ENCODE peak calls at places on chromosomes 3 and 15, in four cellular contexts. J is AG09309; I is CD4-positive, alpha-beta T cell; L is AG04450. C is an unnamed sample.

GRCh38 chr3:49006591-49007067 is 562 bp upstream of the WDR6 start:
- DNase-seq in L (no peak), J (no peak), I (no peak), C (no peak)

GRCh38 chr3:72303926-72304325 is 519.0 kb upstream of the PROK2 start:
- DNase-seq in L (no peak), I (no peak), J (no peak), C (no peak)

GRCh38 chr15:58545307-58546065 is 113.7 kb downstream of the LIPC start:
- DNase-seq in J (no peak), I (no peak), L (no peak), C (no peak)

GRCh38 chr3:182889948-182890629 is 90.2 kb downstream of the DCUN1D1 start:
- DNase-seq in J (no peak), I (no peak), L (no peak), C (no peak)

GRCh38 chr3:192795021-192795420 is 67.7 kb upstream of the FGF12 start:
- DNase-seq in J (peak; percentile 57), I (no peak), L (no peak), C (no peak)

GRCh38 chr15:76994001-76994400 is 925 bp upstream of the PSTPIP1 start:
- DNase-seq in L (no peak), J (no peak), I (peak; percentile 50), C (no peak)

GRCh38 chr3:5390221-5390620 is 202.7 kb downstream of the EDEM1 start:
- DNase-seq in I (no peak), J (no peak), L (no peak), C (no peak)

GRCh38 chr15:67100808-67101581 is 35.6 kb downstream of the SMAD3 start:
- DNase-seq in I (no peak), L (no peak), J (no peak), C (no peak)

GRCh38 chr15:50562735-50563640 is 16.5 kb upstream of the USP50 start:
- DNase-seq in L (no peak), I (no peak), J (peak; percentile 8), C (no peak)

GRCh38 chr15:72092691-72093090 is 25.3 kb downstream of the MYO9A start:
- DNase-seq in L (no peak), I (no peak), J (no peak), C (no peak)

GRCh38 chr3:124275421-124275820 is 283.5 kb upstream of the ROPN1 start:
- DNase-seq in L (no peak), J (no peak), I (no peak), C (no peak)

GRCh38 chr3:119308355-119308754 is 14.2 kb downstream of the ARHGAP31 start:
- DNase-seq in L (no peak), I (no peak), J (no peak), C (no peak)

GRCh38 chr15:44738340-44738984 is 2.1 kb downstream of the TRIM69 start:
- DNase-seq in J (no peak), I (no peak), L (peak; percentile 39), C (no peak)

GRCh38 chr3:169344465-169344864 is 319.0 kb downstream of the MECOM start:
- DNase-seq in L (no peak), I (no peak), J (no peak), C (no peak)

GRCh38 chr3:57080171-57080570 is 19.7 kb downstream of the SPATA12 start:
- DNase-seq in L (no peak), J (no peak), I (no peak), C (no peak)

GRCh38 chr3:15291589-15292541 is 40.5 kb downstream of the SH3BP5 start:
- DNase-seq in J (no peak), I (peak; percentile 53), L (no peak), C (no peak)

DNA sequence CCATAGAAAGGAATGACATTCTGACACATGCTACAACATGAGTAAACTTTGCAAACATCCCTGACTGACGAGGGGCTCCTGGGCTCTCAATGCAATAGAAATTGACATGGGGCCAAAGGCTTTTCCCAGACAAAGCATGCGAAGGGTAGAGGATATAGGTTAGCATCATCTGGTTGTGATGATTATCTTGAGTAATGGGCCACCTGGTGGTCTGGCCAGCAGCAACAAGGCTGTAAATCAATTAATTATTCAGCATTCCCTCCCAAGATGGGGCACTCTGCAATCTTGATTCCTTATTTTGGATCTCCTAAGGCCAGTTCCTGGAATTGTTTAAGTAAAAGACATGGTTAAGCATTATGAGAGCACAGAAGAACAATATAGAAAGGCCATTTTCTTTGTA is 99.2 kb downstream of the AGBL1 start:
- DNase-seq in J (no peak), L (no peak), I (no peak), C (no peak)
- TF ChIP-seq CTCF in J (no peak), L (no peak), I (no peak), C (no peak)

GRCh38 chr15:65832549-65833364 is 36.5 kb upstream of the RAB11A start:
- DNase-seq in I (peak; percentile 23), L (peak; percentile 41), J (peak; percentile 67), C (peak; percentile 46)
- TF ChIP-seq CTCF in I (no peak), L (peak; percentile 35), J (peak; percentile 23), C (no peak)

DNA sequence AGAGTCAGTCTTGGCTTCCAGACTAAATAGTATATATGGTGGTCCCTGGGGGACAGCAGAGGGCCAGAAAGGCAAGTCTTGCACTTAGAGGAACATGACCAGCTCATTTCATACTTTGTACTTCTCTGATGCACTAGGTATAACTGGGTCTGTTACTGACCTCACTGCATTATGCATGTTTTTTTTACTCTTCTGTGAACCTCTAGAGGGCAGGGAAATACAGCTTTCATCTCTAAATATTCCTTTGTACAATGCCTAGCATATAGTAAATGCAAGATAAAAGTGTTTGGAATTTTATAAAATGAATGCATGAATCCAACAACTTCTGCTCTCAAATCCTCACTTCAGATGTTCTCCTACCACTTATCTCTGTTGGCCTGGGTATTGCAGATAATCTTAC is 23.4 kb upstream of the ARL14 start:
- DNase-seq in J (no peak), L (no peak), I (no peak), C (no peak)
- TF ChIP-seq CTCF in J (peak; percentile 21), L (peak; percentile 22), I (no peak), C (no peak)

DNA sequence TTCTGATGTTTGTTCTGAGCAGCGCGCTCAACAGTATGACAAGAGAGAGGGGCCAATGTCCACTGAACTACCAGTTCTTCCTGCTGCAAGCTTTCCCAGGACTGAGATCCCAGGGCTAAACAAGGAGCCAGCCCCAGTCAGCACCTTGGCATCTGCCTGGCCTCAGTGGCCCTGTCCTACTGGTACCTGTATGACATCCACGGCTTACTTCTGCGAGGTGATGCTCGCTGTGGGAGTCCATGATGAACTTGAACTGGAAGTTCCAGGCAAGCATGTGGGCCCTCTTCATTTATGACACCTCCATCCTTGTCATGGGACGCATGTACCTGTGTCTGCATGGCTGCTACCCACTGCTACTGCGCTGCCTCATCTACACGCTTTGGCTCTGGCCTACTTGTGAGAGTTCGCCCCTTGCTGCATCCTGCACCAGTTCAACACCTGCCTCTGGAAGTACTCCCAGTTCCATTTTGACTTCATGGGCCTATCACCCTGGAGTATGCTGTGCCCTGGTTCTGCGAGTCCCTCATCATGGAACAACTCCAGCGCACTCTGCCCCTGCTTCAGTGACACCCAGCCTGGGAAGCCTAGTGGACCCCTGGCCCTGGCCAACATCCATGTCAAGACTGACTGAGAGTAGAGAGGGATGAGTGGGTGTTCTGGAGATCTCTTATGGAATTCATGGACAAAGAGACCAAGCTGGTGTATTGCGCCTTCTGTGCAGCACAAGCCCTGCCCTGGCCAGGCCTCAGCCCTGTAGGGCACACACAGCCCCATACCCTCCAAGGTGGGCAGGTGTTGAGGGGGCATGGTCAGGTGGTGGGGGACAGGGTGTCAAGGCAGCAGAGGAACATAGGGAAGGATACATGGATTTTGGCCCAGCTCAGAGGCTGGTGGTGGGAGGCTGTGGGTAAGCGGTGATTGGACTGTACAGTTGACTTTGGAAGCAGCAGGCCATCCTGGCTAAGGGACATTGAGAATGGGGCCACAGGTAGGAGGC is 246.8 kb downstream of the NLGN1 start:
- DNase-seq in I (no peak), L (no peak), J (no peak), C (no peak)
- TF ChIP-seq CTCF in I (no peak), L (no peak), J (no peak), C (no peak)

DNA sequence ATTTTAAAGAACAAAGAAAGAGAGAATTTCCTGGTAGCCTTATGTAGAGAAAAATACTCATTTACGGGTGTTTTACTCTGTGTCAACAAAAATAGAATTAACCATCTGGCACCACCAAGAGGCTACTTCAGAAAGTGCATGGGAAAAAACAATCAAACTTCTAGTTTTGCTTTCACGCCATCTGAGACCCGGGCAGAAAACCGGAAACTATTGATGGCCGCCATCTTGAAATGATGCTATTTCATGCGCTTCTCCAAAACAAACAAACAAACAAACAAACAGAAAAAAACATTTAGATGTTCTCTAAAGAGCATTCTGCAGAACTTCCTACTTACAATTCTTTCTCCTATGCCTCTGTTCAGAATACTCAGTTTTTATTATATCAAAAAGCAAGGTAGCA is 49.4 kb upstream of the SYNPR start:
- DNase-seq in J (peak; percentile 16), I (no peak), L (no peak), C (peak; percentile 20)
- TF ChIP-seq CTCF in J (peak; percentile 57), I (no peak), L (peak; percentile 46), C (peak; percentile 46)

DNA sequence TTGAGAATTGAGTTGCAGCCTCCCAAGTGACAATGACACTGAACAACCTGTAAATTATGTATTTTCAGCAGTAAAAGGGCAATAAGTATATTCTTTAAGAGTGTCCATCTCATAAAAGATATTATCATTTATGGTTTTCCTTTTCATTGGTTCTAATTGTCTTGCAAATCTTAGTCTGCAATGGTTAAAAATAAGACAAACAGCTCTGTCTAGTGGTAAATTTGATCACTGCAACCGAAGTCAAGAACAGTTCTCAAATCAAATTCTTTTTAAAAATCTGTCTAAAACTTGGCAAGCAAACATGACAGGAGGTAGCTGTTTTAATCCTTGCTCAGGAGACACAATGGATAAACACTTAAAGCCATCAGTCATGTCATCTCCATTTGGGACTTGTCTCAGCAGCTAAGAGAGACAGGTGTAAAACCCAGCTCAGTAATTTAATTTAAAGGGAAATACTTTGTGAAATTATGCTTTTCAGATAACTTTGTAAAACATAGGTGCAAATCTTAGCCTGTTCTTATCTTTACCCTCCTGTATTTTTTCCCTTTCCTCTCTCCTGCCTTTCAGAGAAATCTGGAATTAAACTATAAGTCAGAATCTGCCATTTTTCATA is 150.3 kb upstream of the ARHGEF26 start:
- DNase-seq in I (no peak), L (no peak), J (no peak), C (no peak)
- TF ChIP-seq CTCF in I (no peak), L (peak; percentile 58), J (peak; percentile 32), C (peak; percentile 19)

GRCh38 chr15:66038387-66039116 is 169.3 kb downstream of the RAB11A start:
- DNase-seq in J (no peak), I (no peak), L (no peak), C (no peak)

GRCh38 chr15:66039117-66039860 is 170.0 kb downstream of the RAB11A start:
- DNase-seq in I (no peak), L (no peak), J (no peak), C (no peak)

GRCh38 chr15:66042624-66043023 is 173.3 kb downstream of the RAB11A start:
- DNase-seq in J (no peak), I (no peak), L (no peak), C (no peak)

GRCh38 chr15:66041276-66041675 is 172.0 kb downstream of the RAB11A start:
- DNase-seq in I (no peak), L (no peak), J (no peak), C (no peak)

GRCh38 chr15:66040211-66040892 is 171.1 kb downstream of the RAB11A start:
- DNase-seq in I (no peak), J (no peak), L (no peak), C (no peak)
- TF ChIP-seq CTCF in I (no peak), J (no peak), L (no peak), C (no peak)